ENCODE peak calls at places on chromosome 1, in four cellular contexts. C is GM23338, X is breast epithelium, T is lung. U is an unnamed sample.

GRCh38 chr1:47710075-47711071 is 272.5 kb downstream of the FOXD2 start:
- DNase-seq in T (peak; percentile 69), C (peak; percentile 72), X (peak; percentile 66), U (peak; percentile 83)

GRCh38 chr1:117061986-117062415 is 1.9 kb downstream of the TTF2 start:
- DNase-seq in C (no peak), T (no peak), X (no peak), U (no peak)

GRCh38 chr1:19260211-19261138 is 8.9 kb downstream of the MRTO4 start:
- DNase-seq in C (no peak), T (peak; percentile 30), X (no peak), U (peak; percentile 32)

GRCh38 chr1:86774305-86775304 is 70.2 kb downstream of the SH3GLB1 start:
- DNase-seq in C (peak; percentile 54), X (no peak), T (peak; percentile 71), U (peak; percentile 41)

GRCh38 chr1:237713886-237714285 is 176.8 kb downstream of the ZP4 start:
- DNase-seq in C (no peak), X (no peak), T (no peak), U (no peak)

GRCh38 chr1:5971471-5972197 is 20.6 kb downstream of the NPHP4 start:
- DNase-seq in T (no peak), C (no peak), X (peak; percentile 41), U (no peak)

GRCh38 chr1:88731475-88731874 is 47.4 kb downstream of the PKN2 start:
- DNase-seq in X (no peak), T (no peak), C (no peak), U (no peak)

GRCh38 chr1:234610061-234610581 is at the start of gene IRF2BP2:
- DNase-seq in C (peak; percentile 73), X (peak; percentile 81), T (peak; percentile 75), U (peak; percentile 85)

GRCh38 chr1:179046808-179047636 is 21.3 kb downstream of the FAM20B start:
- DNase-seq in X (no peak), T (no peak), C (no peak), U (no peak)

GRCh38 chr1:21042920-21043605 is 133.6 kb downstream of the EIF4G3 start:
- DNase-seq in X (no peak), T (no peak), C (no peak), U (no peak)

GRCh38 chr1:36927826-36928225 is 106.5 kb downstream of the GRIK3 start:
- DNase-seq in X (no peak), T (no peak), C (no peak), U (no peak)

GRCh38 chr1:174123843-174124242 is 35.5 kb upstream of the RABGAP1L start:
- DNase-seq in C (no peak), T (no peak), X (no peak), U (no peak)

GRCh38 chr1:6523566-6523965 is 30.7 kb downstream of the NOL9 start:
- DNase-seq in C (peak; percentile 93), T (no peak), X (no peak), U (no peak)

DNA sequence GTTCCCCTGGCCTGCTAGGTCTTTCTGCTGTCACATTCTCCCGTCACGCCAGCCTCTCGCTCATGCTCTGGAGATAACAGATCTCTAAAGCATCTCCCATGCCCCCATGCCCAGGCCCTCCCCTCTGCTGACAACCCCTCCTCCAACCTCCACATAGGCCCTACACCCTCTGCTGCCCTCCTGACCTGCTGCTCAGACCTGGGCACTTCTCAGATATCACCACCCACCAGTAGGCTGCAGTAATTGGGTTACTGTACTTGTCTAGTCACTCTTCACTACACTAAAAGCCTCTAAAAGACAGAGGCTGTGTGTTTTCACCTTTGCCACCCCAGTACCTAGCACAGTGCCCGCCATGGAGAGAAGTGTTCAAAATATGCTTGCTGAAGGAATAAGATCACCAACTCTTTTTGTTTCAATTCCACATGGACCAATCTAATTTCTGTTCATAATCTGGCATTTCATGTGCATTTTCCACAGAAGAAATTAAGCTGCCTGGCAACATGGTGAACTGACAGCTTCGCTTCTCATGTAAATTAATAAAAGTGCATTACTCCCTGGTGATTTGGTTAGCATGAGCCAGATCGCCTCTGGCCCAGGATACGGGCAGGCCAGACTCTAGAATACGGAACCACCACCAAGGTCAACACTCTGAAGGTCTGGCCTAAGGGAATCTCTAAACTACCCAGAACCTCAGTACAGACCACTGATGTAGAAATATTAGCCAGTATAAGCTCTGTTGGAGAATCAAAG is 20.7 kb downstream of the LBR start:
- DNase-seq in X (no peak), T (no peak), C (no peak), U (no peak)
- H3K36me3 ChIP-seq in X (no peaks in the 10 kb centered on the region), T (peaks cover 21% of the 10 kb centered on the region), C (peaks cover 23% of the 10 kb centered on the region), U (peaks cover 30% of the 10 kb centered on the region)

DNA sequence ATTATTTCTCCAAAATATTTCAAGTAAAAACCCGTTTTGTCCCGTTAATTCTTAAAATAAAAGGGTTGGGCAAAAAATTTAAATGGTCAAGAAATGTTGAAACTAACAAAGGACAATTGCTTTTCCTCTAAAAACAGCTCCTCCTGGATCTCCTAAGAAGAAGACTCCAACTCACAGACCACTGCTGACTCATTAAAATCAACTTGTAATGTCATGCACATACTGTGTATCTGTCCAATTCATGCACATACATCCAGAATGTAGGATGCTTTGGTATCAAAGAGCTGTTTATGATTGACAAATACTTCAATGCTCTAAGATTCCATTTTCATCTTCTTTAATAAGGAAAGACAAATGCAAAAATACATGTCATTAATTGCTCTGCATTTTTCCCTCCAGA is 44.9 kb downstream of the PTGER3 start:
- DNase-seq in X (no peak), T (no peak), C (no peak), U (no peak)
- H3K4me1 ChIP-seq in X (no peaks in the 10 kb centered on the region), T (no peaks in the 10 kb centered on the region), C (no peaks in the 10 kb centered on the region), U (peaks cover 13% of the 10 kb centered on the region)

GRCh38 chr1:161351482-161351881 is 16.2 kb downstream of the CFAP126 start:
- DNase-seq in T (no peak), X (no peak), C (no peak), U (no peak)

GRCh38 chr1:161359316-161359715 is 8.4 kb downstream of the CFAP126 start:
- DNase-seq in T (no peak), X (no peak), C (no peak), U (no peak)

GRCh38 chr1:161357073-161357472 is 10.6 kb downstream of the CFAP126 start:
- DNase-seq in C (no peak), X (no peak), T (no peak), U (no peak)
- TF ChIP-seq CTCF in C (no peak), X (no peak), T (no peak), U (no peak)

GRCh38 chr1:212901290-212901689 is 43.2 kb downstream of the FLVCR1 start:
- DNase-seq in C (no peak), T (no peak), X (no peak), U (no peak)

GRCh38 chr1:212899845-212900244 is 41.8 kb downstream of the FLVCR1 start:
- DNase-seq in T (no peak), X (no peak), C (peak; percentile 38), U (no peak)

GRCh38 chr1:212903664-212904063 is 45.6 kb downstream of the FLVCR1 start:
- DNase-seq in T (no peak), C (no peak), X (no peak), U (no peak)

GRCh38 chr1:212902054-212902453 is 44.0 kb downstream of the FLVCR1 start:
- DNase-seq in T (no peak), X (no peak), C (no peak), U (no peak)
- H3K36me3 ChIP-seq in T (peaks cover 7% of the 10 kb centered on the region), X (no peaks in the 10 kb centered on the region), C (peaks cover 54% of the 10 kb centered on the region), U (peaks cover 30% of the 10 kb centered on the region)

GRCh38 chr1:10675813-10676212 is 120.6 kb downstream of the CASZ1 start:
- DNase-seq in C (no peak), T (no peak), X (no peak), U (no peak)
- H3K4me1 ChIP-seq in C (peaks cover 21% of the 10 kb centered on the region), T (peaks cover 7% of the 10 kb centered on the region), X (peaks cover 16% of the 10 kb centered on the region), U (peaks cover 91% of the 10 kb centered on the region)

DNA sequence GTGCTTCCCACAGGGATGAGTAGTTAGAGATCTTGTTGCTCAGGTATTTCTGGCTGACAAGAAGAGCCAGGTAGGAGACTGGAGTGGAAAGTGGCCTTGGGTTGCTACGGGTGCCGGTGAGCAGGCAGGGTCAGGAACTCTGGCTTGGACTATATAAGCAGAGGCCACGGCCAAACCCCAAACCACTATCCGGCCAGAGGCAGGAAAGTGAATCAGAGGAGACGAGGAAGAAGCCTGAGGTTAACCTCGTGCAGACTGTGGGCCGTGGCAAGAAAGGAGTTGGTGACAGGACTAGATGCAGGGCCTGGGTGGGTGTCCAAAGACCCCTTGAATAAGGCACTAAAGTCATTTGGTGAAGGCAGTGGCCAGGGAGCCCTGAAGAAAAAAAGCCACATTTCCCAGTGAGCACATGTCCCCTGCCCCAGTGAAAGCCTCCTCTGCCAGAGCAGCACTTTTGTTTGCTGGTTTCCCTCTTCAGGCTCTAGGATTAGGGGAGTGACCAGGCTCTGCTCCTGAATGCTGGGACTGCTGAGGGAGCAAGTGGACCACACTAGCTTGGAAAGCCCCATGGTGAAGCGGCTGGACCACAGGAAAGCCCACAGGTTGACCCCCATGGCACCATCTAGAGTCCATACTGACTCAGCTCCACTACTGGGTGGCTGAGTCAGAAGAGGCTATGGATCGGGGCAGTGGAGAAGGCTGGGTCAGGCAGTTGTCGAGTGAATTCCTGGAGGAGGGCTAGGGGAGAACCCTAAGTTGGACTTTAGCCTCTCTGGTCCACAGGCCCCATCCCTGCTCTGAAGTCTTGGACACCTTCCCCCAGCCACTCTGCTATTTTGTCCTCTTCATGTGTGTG is 23.4 kb downstream of the CSF1 start:
- DNase-seq in C (no peak), X (no peak), T (peak; percentile 31), U (peak; percentile 29)
- TF ChIP-seq CTCF in C (no peak), X (no peak), T (no peak), U (no peak)

GRCh38 chr1:167683226-167683625 is 38.6 kb upstream of the MPZL1 start:
- DNase-seq in X (no peak), C (no peak), T (no peak), U (no peak)

GRCh38 chr1:167689569-167689925 is 32.2 kb upstream of the MPZL1 start:
- DNase-seq in X (no peak), C (no peak), T (no peak), U (no peak)

GRCh38 chr1:167683641-167684502 is 37.9 kb upstream of the MPZL1 start:
- DNase-seq in C (peak; percentile 74), T (peak; percentile 63), X (no peak), U (no peak)

GRCh38 chr1:167687919-167688519 is 33.8 kb upstream of the MPZL1 start:
- DNase-seq in X (peak; percentile 62), C (peak; percentile 95), T (peak; percentile 74), U (peak; percentile 84)

DNA sequence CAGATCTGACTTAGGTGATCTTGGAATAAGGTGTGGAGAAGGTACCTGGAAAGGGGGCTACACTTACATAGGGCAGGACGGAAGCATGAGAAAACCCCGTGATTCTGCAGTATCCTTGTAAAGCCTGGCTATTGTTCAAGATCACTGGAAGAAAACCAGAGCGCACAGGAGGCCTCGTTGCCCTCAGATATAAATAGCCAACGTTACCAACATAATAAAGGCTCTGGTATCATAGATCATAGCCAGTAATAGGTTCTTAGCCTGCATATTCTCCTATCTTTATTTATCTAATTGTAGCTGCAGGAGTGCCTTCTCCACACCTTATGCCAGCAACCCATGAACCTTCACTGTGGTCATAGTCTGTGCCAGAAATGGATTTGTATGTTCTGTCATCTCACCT is 35.9 kb upstream of the MPZL1 start:
- DNase-seq in C (no peak), T (no peak), X (no peak), U (no peak)
- H3K36me3 ChIP-seq in C (no peaks in the 10 kb centered on the region), T (peaks cover 8% of the 10 kb centered on the region), X (no peaks in the 10 kb centered on the region), U (peaks cover 33% of the 10 kb centered on the region)

DNA sequence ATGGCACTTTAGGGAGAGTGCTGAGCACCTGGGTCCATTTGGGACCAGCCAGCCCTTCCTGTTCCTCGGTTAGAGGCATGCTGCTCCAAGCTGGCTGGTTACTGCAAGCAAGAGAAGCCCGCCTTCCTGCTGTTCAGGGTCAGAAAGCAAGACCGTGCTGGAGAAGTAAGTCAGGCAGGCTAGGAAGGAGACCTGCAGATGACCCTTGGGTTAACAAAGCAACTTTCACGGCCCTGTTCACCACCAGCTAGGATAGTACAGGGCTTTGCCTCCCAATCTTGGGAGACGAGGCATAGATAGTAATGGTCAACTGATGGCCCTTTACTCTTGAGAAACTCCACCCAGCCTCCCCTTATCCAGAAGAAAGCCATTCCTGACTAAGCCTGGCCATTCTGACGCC is 136.1 kb downstream of the DHRS3 start:
- DNase-seq in C (no peak), T (no peak), X (no peak), U (no peak)
- H3K4me1 ChIP-seq in C (peaks cover 9% of the 10 kb centered on the region), T (peaks cover 53% of the 10 kb centered on the region), X (peaks cover 23% of the 10 kb centered on the region), U (peaks cover 75% of the 10 kb centered on the region)

GRCh38 chr1:26787706-26788514 is at the start of gene PIGV:
- DNase-seq in T (peak; percentile 84), C (peak; percentile 90), X (peak; percentile 84), U (peak; percentile 89)
- TF ChIP-seq CTCF in T (no peak), C (no peak), X (peak; percentile 65), U (peak; percentile 21)